ENCODE peak calls at places on chromosome 12, in four cellular contexts. Q is HepG2, T is H1, P is K562. D is an unnamed sample.

GRCh38 chr12:115946867-115947695 is 330.4 kb downstream of the MED13L start:
- DNase-seq in Q (peak; percentile 8), T (no peak), P (peak; percentile 47), D (peak; percentile 10)

GRCh38 chr12:80763874-80764273 is 47.2 kb downstream of the MYF5 start:
- DNase-seq in Q (peak; percentile 52), T (no peak), P (peak; percentile 10), D (peak; percentile 66)

GRCh38 chr12:111451649-111452129 is 46.0 kb downstream of the SH2B3 start:
- DNase-seq in Q (peak; percentile 53), T (no peak), P (peak; percentile 46), D (peak; percentile 59)

GRCh38 chr12:96093543-96094196 is 58.3 kb upstream of the LTA4H start:
- DNase-seq in Q (no peak), T (no peak), P (no peak), D (no peak)

GRCh38 chr12:26327975-26328635 is 132.7 kb downstream of the SSPN start:
- DNase-seq in Q (no peak), T (no peak), P (no peak), D (no peak)

GRCh38 chr12:80282761-80283160 is 161.3 kb upstream of the PTPRQ start:
- DNase-seq in Q (no peak), T (no peak), P (no peak), D (peak; percentile 38)

GRCh38 chr12:15629761-15630160 is 159.4 kb downstream of the EPS8 start:
- DNase-seq in Q (no peak), T (no peak), P (no peak), D (peak; percentile 69)

GRCh38 chr12:56993346-56993745 is 13.0 kb downstream of the ZBTB39 start:
- DNase-seq in Q (no peak), T (no peak), P (no peak), D (no peak)

GRCh38 chr12:124820199-124820598 is 43.5 kb downstream of the SCARB1 start:
- DNase-seq in Q (no peak), T (no peak), P (no peak), D (no peak)

GRCh38 chr12:64058541-64059321 is 163.4 kb downstream of the KICS2 start:
- DNase-seq in Q (no peak), T (no peak), P (no peak), D (no peak)

GRCh38 chr12:89461649-89462612 is 62.7 kb downstream of the GALNT4 start:
- DNase-seq in Q (peak; percentile 44), T (no peak), P (peak; percentile 14), D (peak; percentile 82)

GRCh38 chr12:59030415-59030814 is 110.1 kb upstream of the LRIG3 start:
- DNase-seq in Q (no peak), T (no peak), P (no peak), D (no peak)

GRCh38 chr12:64218597-64218996 is 3.5 kb downstream of the KICS2 start:
- DNase-seq in Q (no peak), T (no peak), P (no peak), D (no peak)

GRCh38 chr12:67524861-67525499 is 123.6 kb upstream of the DYRK2 start:
- DNase-seq in Q (no peak), T (no peak), P (no peak), D (no peak)

GRCh38 chr12:48184549-48184922 is 1.1 kb downstream of the CCDC184 start:
- DNase-seq in Q (no peak), T (no peak), P (no peak), D (no peak)

GRCh38 chr12:68080577-68080976 is 79.0 kb downstream of the IFNG start:
- DNase-seq in Q (no peak), T (no peak), P (no peak), D (no peak)

GRCh38 chr12:94777936-94778335 is 127.6 kb upstream of the TMCC3 start:
- DNase-seq in Q (no peak), T (no peak), P (no peak), D (no peak)

GRCh38 chr12:81077686-81078441 is at the start of gene ACSS3:
- DNase-seq in Q (peak; percentile 67), T (peak; percentile 53), P (no peak), D (no peak)

GRCh38 chr12:115185529-115185928 is 501.6 kb upstream of the TBX3 start:
- DNase-seq in Q (no peak), T (no peak), P (no peak), D (peak; percentile 26)

GRCh38 chr12:92471551-92471950 is 231.2 kb upstream of the PLEKHG7 start:
- DNase-seq in Q (no peak), T (no peak), P (no peak), D (no peak)

GRCh38 chr12:62332598-62332997 is 72.4 kb downstream of the USP15 start:
- DNase-seq in Q (no peak), T (no peak), P (no peak), D (peak; percentile 79)

GRCh38 chr12:1830981-1831930 is 10.9 kb downstream of the LRTM2 start:
- DNase-seq in Q (peak; percentile 55), T (peak; percentile 59), P (peak; percentile 65), D (peak; percentile 64)

GRCh38 chr12:91958816-91959215 is 186.8 kb downstream of the BTG1 start:
- DNase-seq in Q (no peak), T (no peak), P (no peak), D (peak; percentile 86)

GRCh38 chr12:26058818-26059217 is 66.0 kb downstream of the BHLHE41 start:
- DNase-seq in Q (no peak), T (no peak), P (no peak), D (no peak)

GRCh38 chr12:39047539-39048078 is 142.2 kb upstream of the CPNE8 start:
- DNase-seq in Q (no peak), T (no peak), P (no peak), D (no peak)

GRCh38 chr12:68042212-68042699 is 53.0 kb downstream of the IFNG-AS1 start:
- DNase-seq in Q (peak; percentile 3), T (no peak), P (no peak), D (peak; percentile 3)

GRCh38 chr12:132281021-132281420 is 48.4 kb downstream of the GALNT9 start:
- DNase-seq in Q (no peak), T (no peak), P (no peak), D (no peak)

GRCh38 chr12:111597731-111598636 is 1.1 kb downstream of the ATXN2 start:
- DNase-seq in Q (no peak), T (no peak), P (peak; percentile 76), D (no peak)

GRCh38 chr12:165862-166368 is 48.0 kb downstream of the SLC6A12 start:
- DNase-seq in Q (no peak), T (no peak), P (no peak), D (no peak)

GRCh38 chr12:52674416-52674775 is 5.8 kb downstream of the KRT1 start:
- DNase-seq in Q (no peak), T (no peak), P (no peak), D (no peak)
- TF ChIP-seq MAFK in Q (no peak), T (no peak), P (no peak), D (no peak)

GRCh38 chr12:45878630-45879255 is 111.6 kb downstream of the SCAF11 start:
- DNase-seq in Q (no peak), T (no peak), P (no peak), D (peak; percentile 24)

GRCh38 chr12:45877069-45877468 is 113.3 kb downstream of the SCAF11 start:
- DNase-seq in Q (no peak), T (no peak), P (no peak), D (no peak)

DNA sequence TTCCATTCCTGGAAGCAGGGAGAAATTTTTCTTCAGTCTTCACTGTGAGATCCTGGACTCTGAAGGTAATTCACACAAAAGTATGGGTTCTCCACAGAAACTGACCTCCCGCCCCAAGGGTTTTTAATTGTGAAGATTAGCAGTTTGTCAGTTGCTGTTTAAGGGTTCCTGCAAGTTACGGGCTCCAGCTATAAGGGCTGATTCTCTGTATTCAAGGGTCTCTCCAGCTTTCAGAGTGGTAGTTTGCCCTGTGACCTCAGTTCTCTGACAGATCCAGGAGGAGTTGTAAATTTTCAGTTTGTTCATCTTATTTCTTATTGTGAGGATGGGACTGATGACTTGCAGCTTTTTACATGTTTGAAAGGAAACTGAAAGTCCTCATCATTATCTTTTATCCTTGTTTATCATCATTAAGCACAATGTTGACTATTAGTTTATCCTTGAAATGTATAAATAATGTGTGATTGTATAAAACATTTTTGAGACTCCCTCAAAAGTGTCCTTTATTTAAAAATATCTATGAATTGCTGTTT is 110.9 kb downstream of the SCAF11 start:
- DNase-seq in Q (no peak), T (no peak), P (no peak), D (no peak)
- H3K36me3 ChIP-seq in Q (peaks cover 5% of the 10 kb centered on the region), T (no peaks in the 10 kb centered on the region), P (peaks cover 39% of the 10 kb centered on the region), D (peaks cover 9% of the 10 kb centered on the region)

GRCh38 chr12:41795910-41796309 is 348.8 kb downstream of the GXYLT1 start:
- DNase-seq in Q (no peak), T (peak; percentile 34), P (no peak), D (no peak)
- TF ChIP-seq CTCF in Q (peak; percentile 21), T (peak; percentile 64), P (no peak), D (no peak)

GRCh38 chr12:104536841-104537240 is 80.1 kb downstream of the CHST11 start:
- DNase-seq in Q (no peak), T (no peak), P (no peak), D (no peak)
- TF ChIP-seq MAFK in Q (no peak), T (no peak), P (no peak), D (no peak)

GRCh38 chr12:54285150-54286041 is 4.9 kb downstream of the HNRNPA1 start:
- DNase-seq in Q (no peak), T (no peak), P (peak; percentile 10), D (no peak)
- H3K36me3 ChIP-seq in Q (peaks cover 13% of the 10 kb centered on the region), T (peaks cover 43% of the 10 kb centered on the region), P (peaks cover 92% of the 10 kb centered on the region), D (peaks cover 42% of the 10 kb centered on the region)

DNA sequence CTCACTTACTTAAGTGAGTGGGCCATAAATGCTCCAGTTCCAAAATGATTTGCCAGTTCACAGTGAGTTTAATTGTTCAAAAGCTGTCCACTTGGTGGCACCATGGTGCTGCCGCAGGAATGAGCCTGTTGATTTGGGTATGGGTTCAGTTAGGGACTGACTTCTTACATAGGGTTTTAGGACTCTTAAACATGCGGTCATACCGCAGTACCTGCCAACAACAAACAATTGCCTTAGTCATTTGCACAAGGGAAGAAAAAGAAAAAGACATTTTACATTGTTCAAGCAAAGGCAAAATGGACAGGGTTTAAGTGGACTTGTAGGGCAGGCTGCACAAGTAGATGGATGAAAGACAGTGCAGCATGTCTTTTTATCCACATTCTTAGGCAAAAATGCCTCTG is 80.0 kb upstream of the DBX2 start:
- DNase-seq in Q (peak; percentile 28), T (peak; percentile 47), P (peak; percentile 47), D (peak; percentile 63)
- TF ChIP-seq CTCF in Q (peak; percentile 78), T (peak; percentile 79), P (peak; percentile 80), D (peak; percentile 73)

GRCh38 chr12:54526800-54527630 is 22.4 kb upstream of the PDE1B start:
- DNase-seq in Q (peak; percentile 23), T (peak; percentile 78), P (peak; percentile 76), D (peak; percentile 5)
- TF ChIP-seq MAFK in Q (no peak), T (no peak), P (no peak), D (no peak)

GRCh38 chr12:100317371-100317770 is 39.5 kb upstream of the SLC17A8 start:
- DNase-seq in Q (no peak), T (no peak), P (no peak), D (no peak)
- H3K36me3 ChIP-seq in Q (peaks cover 4% of the 10 kb centered on the region), T (no peaks in the 10 kb centered on the region), P (peaks cover 62% of the 10 kb centered on the region), D (peaks cover 18% of the 10 kb centered on the region)

GRCh38 chr12:120301962-120302815 is at the start of gene SIRT4:
- DNase-seq in Q (peak; percentile 93), T (no peak), P (peak; percentile 91), D (peak; percentile 94)
- TF ChIP-seq CTCF in Q (peak; percentile 82), T (peak; percentile 69), P (peak; percentile 86), D (peak; percentile 94)

D was measured in IMR-90.